ENCODE peak calls at places on chromosomes 7 and 10, in seven cellular contexts. L is activated effector memory CD4-positive, alpha-beta T cell treated with anti-CD3 and anti-CD28 coated beads, Interleukin-2, amount 50 U/mL, for 16 hours; S is C1 segment of cervical spinal cord; V is AG08395; Q is M059J; X is breast epithelium; C is hippocampal formation. U is an unnamed sample.

GRCh38 chr10:76983624-76984023 is 654.0 kb downstream of the KCNMA1 start:
- DNase-seq in C (no peak), S (no peak), V (no peak), X (no peak), Q (no peak), L (no peak), U (no peak)

GRCh38 chr10:99682032-99682431 is 22.7 kb downstream of the ENTPD7 start:
- DNase-seq in V (no peak), C (no peak), S (no peak), L (no peak), X (no peak), Q (peak), U (no peak)

GRCh38 chr7:45646996-45647411 is 72.8 kb downstream of the ADCY1 start:
- DNase-seq in V (peak), C (no peak), Q (peak), X (no peak), S (peak), L (no peak), U (no peak)

GRCh38 chr10:89419548-89419947 is 5.2 kb downstream of the IFIT5 start:
- DNase-seq in V (no peak), C (no peak), X (no peak), L (no peak), Q (no peak), S (no peak), U (peak)

GRCh38 chr10:132383751-132384181 is 13.2 kb upstream of the PWWP2B start:
- DNase-seq in C (no peak), S (no peak), Q (no peak), L (peak), X (no peak), V (no peak), U (no peak)

GRCh38 chr10:99484626-99485581 is 47.8 kb upstream of the NKX2-3 start:
- DNase-seq in X (no peak), L (no peak), C (no peak), Q (no peak), S (no peak), V (no peak), U (no peak)

GRCh38 chr7:129553861-129554530 is 51.7 kb downstream of the SMKR1 start:
- DNase-seq in L (peak), C (no peak), Q (peak), V (peak), X (no peak), S (no peak), U (no peak)

GRCh38 chr10:24873281-24873683 is 79.1 kb downstream of the PRTFDC1 start:
- DNase-seq in S (no peak), L (no peak), V (peak), X (peak), Q (peak), C (peak), U (peak)

GRCh38 chr10:69639291-69640195 is 9.5 kb downstream of the FAM241B start:
- DNase-seq in X (peak), S (peak), L (peak), C (peak), V (peak), Q (peak), U (peak)

GRCh38 chr10:86688398-86688921 is 20.1 kb downstream of the LDB3 start:
- DNase-seq in C (peak), X (peak), L (peak), Q (peak), S (peak), V (peak), U (peak)

GRCh38 chr10:89520711-89521110 is 14.7 kb downstream of the SLC16A12 start:
- DNase-seq in X (no peak), L (no peak), S (no peak), Q (no peak), V (no peak), C (no peak), U (no peak)

GRCh38 chr10:110067960-110068770 is 60.4 kb downstream of the ADD3 start:
- DNase-seq in S (no peak), Q (peak), X (no peak), L (peak), C (no peak), V (peak), U (no peak)

GRCh38 chr7:27156901-27157716 is 634 bp upstream of the HOXA7 start:
- DNase-seq in C (no peak), L (peak), S (no peak), X (no peak), Q (no peak), V (no peak), U (no peak)

GRCh38 chr7:70069977-70070376 is 471.7 kb downstream of the AUTS2 start:
- DNase-seq in V (no peak), X (no peak), Q (no peak), C (no peak), L (no peak), S (no peak), U (no peak)

GRCh38 chr10:62900829-62901571 is 84.8 kb upstream of the EGR2 start:
- DNase-seq in Q (no peak), X (no peak), C (no peak), L (no peak), V (peak), S (no peak), U (no peak)

GRCh38 chr7:112462236-112462635 is 12.0 kb downstream of the IFRD1 start:
- DNase-seq in Q (peak), C (peak), S (no peak), L (no peak), V (peak), X (peak), U (peak)

GRCh38 chr7:2018786-2019692 is 213.7 kb downstream of the MAD1L1 start:
- DNase-seq in X (no peak), V (peak), S (no peak), Q (peak), L (peak), C (no peak), U (peak)

GRCh38 chr10:87861566-87861952 is 1.8 kb downstream of the KLLN start:
- DNase-seq in Q (no peak), V (peak), S (peak), X (peak), L (no peak), C (no peak), U (no peak)

GRCh38 chr7:32890010-32890552 is 1.5 kb downstream of the KBTBD2 start:
- DNase-seq in X (no peak), Q (peak), S (peak), V (peak), C (no peak), L (no peak), U (no peak)

GRCh38 chr7:90483236-90483635 is 13.8 kb downstream of the PTTG1IP2 start:
- DNase-seq in Q (no peak), L (no peak), X (no peak), V (no peak), C (no peak), S (no peak), U (no peak)

GRCh38 chr10:132106431-132106830 is 40.7 kb downstream of the JAKMIP3 start:
- DNase-seq in X (no peak), L (no peak), C (no peak), S (no peak), V (no peak), Q (no peak), U (no peak)

U was measured in stromal cell of bone marrow.